ENCODE peak calls at places on chromosomes 12 and 14, in seven cellular contexts. E is heart left ventricle, K is heart right ventricle, R is lung, M is esophagus squamous epithelium, G is tibial nerve, F is left lung. U is an unnamed sample.

GRCh38 chr12:47754126-47754525 is 4.6 kb downstream of the RAPGEF3 start:
- DNase-seq in E (no peak), K (no peak), R (no peak), M (no peak), G (no peak), F (no peak), U (no peak)

GRCh38 chr14:23829736-23830474 is 123.7 kb upstream of the DHRS4 start:
- DNase-seq in E (peak; percentile 7), K (no peak), R (no peak), M (no peak), G (no peak), F (no peak), U (peak; percentile 32)

GRCh38 chr12:29796823-29797263 is 13.1 kb upstream of the TMTC1 start:
- DNase-seq in E (peak; percentile 23), K (no peak), R (no peak), M (no peak), G (peak; percentile 56), F (no peak), U (no peak)

GRCh38 chr14:94686511-94687160 is 74.4 kb downstream of the SERPINA3 start:
- DNase-seq in E (no peak), K (no peak), R (no peak), M (no peak), G (no peak), F (no peak), U (peak; percentile 9)

GRCh38 chr14:90421001-90421580 is 24.3 kb downstream of the CALM1 start:
- DNase-seq in E (no peak), K (no peak), R (no peak), M (no peak), G (no peak), F (no peak), U (no peak)

GRCh38 chr14:83838221-83838620 is 1691.7 kb upstream of the FLRT2 start:
- DNase-seq in E (no peak), K (no peak), R (no peak), M (no peak), G (no peak), F (no peak), U (no peak)

GRCh38 chr14:106459971-106460730 is 933.8 kb downstream of the TMEM121 start:
- DNase-seq in E (no peak), K (peak; percentile 11), R (no peak), M (no peak), G (no peak), F (no peak), U (no peak)

GRCh38 chr14:70920608-70921007 is 13.3 kb downstream of the PCNX1 start:
- DNase-seq in E (no peak), K (no peak), R (no peak), M (no peak), G (no peak), F (no peak), U (no peak)

GRCh38 chr12:51722387-51722786 is 126.1 kb downstream of the FIGNL2 start:
- DNase-seq in E (no peak), K (no peak), R (no peak), M (no peak), G (no peak), F (no peak), U (no peak)

GRCh38 chr14:89856871-89857345 is 97.6 kb downstream of the EFCAB11 start:
- DNase-seq in E (no peak), K (no peak), R (no peak), M (no peak), G (no peak), F (no peak), U (no peak)

GRCh38 chr12:88615490-88615889 is 35.2 kb upstream of the KITLG start:
- DNase-seq in E (no peak), K (no peak), R (no peak), M (no peak), G (no peak), F (no peak), U (no peak)

GRCh38 chr12:2750185-2750584 is 44.6 kb upstream of the FKBP4 start:
- DNase-seq in E (no peak), K (no peak), R (no peak), M (no peak), G (no peak), F (no peak), U (no peak)

GRCh38 chr12:100473050-100473715 is 483 bp upstream of the NR1H4 start:
- DNase-seq in E (no peak), K (no peak), R (no peak), M (no peak), G (no peak), F (no peak), U (no peak)

GRCh38 chr12:6340745-6341438 is 984 bp downstream of the TNFRSF1A start:
- DNase-seq in E (no peak), K (no peak), R (no peak), M (no peak), G (no peak), F (peak; percentile 63), U (no peak)

GRCh38 chr12:112916270-112916669 is 9.5 kb downstream of the OAS1 start:
- DNase-seq in E (no peak), K (no peak), R (no peak), M (no peak), G (no peak), F (no peak), U (no peak)

GRCh38 chr14:37595809-37596595 is 573 bp downstream of the TTC6 start:
- DNase-seq in E (no peak), K (no peak), R (peak; percentile 86), M (no peak), G (no peak), F (peak; percentile 86), U (no peak)

GRCh38 chr14:99773496-99774203 is 19.6 kb upstream of the EML1 start:
- DNase-seq in E (no peak), K (no peak), R (no peak), M (no peak), G (no peak), F (no peak), U (no peak)
- H3K4me3 ChIP-seq in E (no peak overlapping the region), K (no peak overlapping the region), R (no peak overlapping the region), M (no peak overlapping the region), G (no peak overlapping the region), F (no peak overlapping the region), U (no peak overlapping the region)

DNA sequence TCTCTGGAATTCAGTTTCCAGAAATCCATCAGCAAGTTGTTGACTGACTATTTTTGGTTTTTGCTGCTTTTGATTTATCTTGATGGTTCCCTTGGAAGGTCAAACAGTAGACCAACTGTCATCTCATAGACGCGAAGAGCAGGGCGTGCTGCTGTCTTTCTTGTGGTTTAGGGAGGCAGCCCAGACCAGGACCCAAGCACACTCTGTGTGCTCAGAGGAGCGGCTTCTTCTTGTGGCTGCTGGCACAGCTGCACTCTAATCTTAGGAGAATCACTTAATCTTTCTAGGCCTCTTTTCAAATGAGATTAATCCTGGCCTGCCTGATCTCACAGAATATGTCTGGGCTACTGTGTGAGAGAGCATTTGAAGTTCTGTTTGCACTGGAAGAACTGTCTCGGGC is 60.0 kb upstream of the TRAF3 start:
- DNase-seq in E (no peak), K (no peak), R (no peak), M (no peak), G (no peak), F (no peak), U (no peak)
- H3K27ac ChIP-seq in E (no peak overlapping the region), K (no peak overlapping the region), R (no peak overlapping the region), M (no peak overlapping the region), G (no peak overlapping the region), F (no peak overlapping the region), U (no peak overlapping the region)

DNA sequence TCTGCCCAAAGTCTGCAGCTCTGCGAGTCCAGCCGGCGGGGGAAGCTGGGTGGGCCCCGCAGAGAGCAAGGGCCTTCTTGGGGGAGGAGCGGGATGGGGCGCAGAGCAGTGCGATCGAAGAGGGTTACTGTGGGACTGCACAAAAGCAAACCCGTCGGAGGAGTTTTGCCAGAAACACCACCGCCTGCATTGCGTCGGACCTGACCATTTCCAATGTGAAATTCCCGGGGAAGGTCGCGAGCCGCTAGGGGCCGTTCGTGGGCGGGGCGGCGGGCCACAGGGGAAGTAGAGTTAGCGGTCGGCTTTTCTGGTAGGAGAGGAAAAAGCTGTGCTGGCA is 340 bp upstream of the KCNA1 start:
- DNase-seq in E (no peak), K (no peak), R (no peak), M (no peak), G (no peak), F (no peak), U (no peak)
- TF ChIP-seq CTCF in E (no peak), K (no peak), R (no peak), M (no peak), G (no peak), F (no peak), U (no peak)

GRCh38 chr14:69571449-69571878 is 3.2 kb downstream of the CCDC177 start:
- DNase-seq in E (no peak), K (no peak), R (no peak), M (no peak), G (no peak), F (no peak), U (no peak)
- H3K4me3 ChIP-seq in E (peak overlapping the region; percentile 7), K (peak overlapping the region; percentile 42), R (no peak overlapping the region), M (peak overlapping the region; percentile 66), G (peak overlapping the region; percentile 35), F (peak overlapping the region; percentile 34), U (no peak overlapping the region)

GRCh38 chr12:98291828-98292227 is 223.6 kb upstream of the TMPO start:
- DNase-seq in E (no peak), K (no peak), R (no peak), M (no peak), G (no peak), F (no peak), U (no peak)
- H3K27ac ChIP-seq in E (no peak overlapping the region), K (no peak overlapping the region), R (no peak overlapping the region), M (no peak overlapping the region), G (no peak overlapping the region), F (no peak overlapping the region), U (no peak overlapping the region)

GRCh38 chr14:59020382-59020781 is 168.1 kb upstream of the DAAM1 start:
- DNase-seq in E (no peak), K (no peak), R (no peak), M (no peak), G (peak; percentile 31), F (no peak), U (no peak)
- TF ChIP-seq CTCF in E (peak; percentile 42), K (peak; percentile 31), R (no peak), M (peak; percentile 12), G (no peak), F (no peak), U (peak; percentile 12)

GRCh38 chr14:56808314-56809201 is 1.7 kb downstream of the OTX2 start:
- DNase-seq in E (no peak), K (no peak), R (no peak), M (no peak), G (no peak), F (no peak), U (no peak)

GRCh38 chr14:56803816-56804535 is 6.3 kb downstream of the OTX2 start:
- DNase-seq in E (no peak), K (no peak), R (no peak), M (no peak), G (no peak), F (no peak), U (no peak)

GRCh38 chr14:56805201-56805991 is 4.9 kb downstream of the OTX2 start:
- DNase-seq in E (no peak), K (no peak), R (no peak), M (no peak), G (no peak), F (no peak), U (no peak)

GRCh38 chr14:56807586-56808168 is 2.6 kb downstream of the OTX2 start:
- DNase-seq in E (no peak), K (no peak), R (no peak), M (no peak), G (no peak), F (no peak), U (no peak)

GRCh38 chr14:56805992-56806737 is 4.1 kb downstream of the OTX2 start:
- DNase-seq in E (no peak), K (no peak), R (no peak), M (no peak), G (no peak), F (no peak), U (no peak)
- H3K4me3 ChIP-seq in E (no peak overlapping the region), K (no peak overlapping the region), R (no peak overlapping the region), M (no peak overlapping the region), G (no peak overlapping the region), F (no peak overlapping the region), U (no peak overlapping the region)

GRCh38 chr14:50599700-50600444 is 39.9 kb downstream of the ATL1 start:
- DNase-seq in E (no peak), K (no peak), R (no peak), M (no peak), G (no peak), F (no peak), U (no peak)
- H3K27ac ChIP-seq in E (no peak overlapping the region), K (no peak overlapping the region), R (no peak overlapping the region), M (no peak overlapping the region), G (no peak overlapping the region), F (no peak overlapping the region), U (peak overlapping the region; percentile 28)

U was measured in dorsolateral prefrontal cortex.